ENCODE peak calls at places on chromosome 14, in six cellular contexts. F, J, C, E, K and L are unnamed samples.

GRCh38 chr14:71610797-71611196 is 321.4 kb upstream of the RGS6 start:
- DNase-seq in F (no peak), J (peak; percentile 8), C (no peak), E (no peak), K (no peak), L (no peak)

GRCh38 chr14:22850944-22851790 is 14.8 kb downstream of the MMP14 start:
- DNase-seq in F (peak; percentile 42), J (peak; percentile 99), C (peak; percentile 83), E (no peak), K (no peak), L (peak; percentile 99)

GRCh38 chr14:50452979-50453705 is 56.5 kb upstream of the CDKL1 start:
- DNase-seq in F (no peak), J (peak; percentile 89), C (peak; percentile 89), E (no peak), K (no peak), L (peak; percentile 86)

GRCh38 chr14:67457782-67458181 is 30.7 kb downstream of the TMEM229B start:
- DNase-seq in F (no peak), J (no peak), C (peak; percentile 8), E (no peak), K (no peak), L (peak; percentile 17)

GRCh38 chr14:100076133-100076532 is 10.9 kb downstream of the EVL start:
- DNase-seq in F (peak; percentile 60), J (peak; percentile 57), C (no peak), E (no peak), K (peak; percentile 30), L (peak; percentile 56)

GRCh38 chr14:102279688-102280348 is 25.1 kb downstream of the MOK start:
- DNase-seq in F (no peak), J (peak; percentile 100), C (peak; percentile 99), E (no peak), K (peak; percentile 13), L (peak; percentile 100)

GRCh38 chr14:104714066-104714465 is 10.0 kb upstream of the ADSS1 start:
- DNase-seq in F (no peak), J (no peak), C (no peak), E (no peak), K (no peak), L (no peak)

GRCh38 chr14:95045255-95045701 is 112.1 kb downstream of the DICER1 start:
- DNase-seq in F (no peak), J (no peak), C (no peak), E (no peak), K (no peak), L (no peak)

GRCh38 chr14:63928744-63929174 is 76.0 kb downstream of the SYNE2 start:
- DNase-seq in F (no peak), J (no peak), C (no peak), E (no peak), K (no peak), L (no peak)

GRCh38 chr14:88695873-88696272 is 96.9 kb downstream of the EML5 start:
- DNase-seq in F (no peak), J (no peak), C (peak; percentile 52), E (no peak), K (no peak), L (no peak)

GRCh38 chr14:103544627-103545218 is 15.7 kb downstream of the TRMT61A start:
- DNase-seq in F (no peak), J (no peak), C (no peak), E (no peak), K (no peak), L (no peak)

GRCh38 chr14:103103461-103104388 is 9.2 kb downstream of the EXOC3L4 start:
- DNase-seq in F (no peak), J (peak; percentile 40), C (peak; percentile 65), E (no peak), K (no peak), L (peak; percentile 77)

GRCh38 chr14:92787554-92787953 is 6.6 kb upstream of the GOLGA5 start:
- DNase-seq in F (no peak), J (no peak), C (no peak), E (no peak), K (no peak), L (no peak)

GRCh38 chr14:104505085-104506074 is 74.2 kb upstream of the C14orf180 start:
- DNase-seq in F (no peak), J (no peak), C (no peak), E (no peak), K (no peak), L (no peak)

GRCh38 chr14:98896476-98896875 is 375.5 kb downstream of the BCL11B start:
- DNase-seq in F (no peak), J (no peak), C (no peak), E (no peak), K (no peak), L (no peak)

GRCh38 chr14:105910426-105910825 is 384.0 kb downstream of the TMEM121 start:
- DNase-seq in F (no peak), J (no peak), C (no peak), E (no peak), K (no peak), L (no peak)

GRCh38 chr14:65791551-65791981 is 379.0 kb downstream of the FUT8 start:
- DNase-seq in F (no peak), J (peak; percentile 35), C (no peak), E (no peak), K (peak; percentile 34), L (peak; percentile 89)

GRCh38 chr14:103679351-103679750 is 35.9 kb downstream of the XRCC3 start:
- DNase-seq in F (peak; percentile 59), J (peak; percentile 35), C (no peak), E (no peak), K (peak; percentile 69), L (peak; percentile 52)

GRCh38 chr14:78566017-78566858 is 396.1 kb downstream of the NRXN3 start:
- DNase-seq in F (peak; percentile 67), J (peak; percentile 72), C (peak; percentile 62), E (peak; percentile 23), K (peak; percentile 36), L (peak; percentile 60)

GRCh38 chr14:89214221-89214965 is 202.6 kb downstream of the FOXN3 start:
- DNase-seq in F (no peak), J (no peak), C (peak; percentile 94), E (no peak), K (no peak), L (no peak)

GRCh38 chr14:94601961-94602391 is 10.2 kb upstream of the SERPINA3 start:
- DNase-seq in F (no peak), J (peak; percentile 97), C (peak; percentile 82), E (no peak), K (no peak), L (peak; percentile 91)

GRCh38 chr14:53536446-53536845 is 383.3 kb upstream of the DDHD1 start:
- DNase-seq in F (no peak), J (no peak), C (no peak), E (no peak), K (no peak), L (no peak)

GRCh38 chr14:92945544-92945943 is 22.6 kb downstream of the CHGA start:
- DNase-seq in F (no peak), J (no peak), C (no peak), E (no peak), K (no peak), L (no peak)

GRCh38 chr14:56120091-56120632 is 2.0 kb downstream of the PELI2 start:
- DNase-seq in F (no peak), J (peak; percentile 33), C (no peak), E (no peak), K (no peak), L (no peak)